ENCODE peak calls at places on chromosomes 13 and 19, in five cellular contexts. J is IMR-90, I is mammary epithelial cell, D is breast epithelium, L is fibroblast of lung. A is an unnamed sample.

GRCh38 chr19:38264486-38265212 is at the start of gene SPINT2:
- DNase-seq in J (no peak), I (no peak), D (peak; percentile 95), L (no peak), A (no peak)

GRCh38 chr13:26985285-26985878 is 186.2 kb downstream of the USP12 start:
- DNase-seq in J (peak; percentile 80), I (peak; percentile 62), D (peak; percentile 60), L (peak; percentile 64), A (no peak)

GRCh38 chr19:48364564-48365363 is 597 bp downstream of the SYNGR4 start:
- DNase-seq in J (no peak), I (no peak), D (no peak), L (no peak), A (no peak)

GRCh38 chr13:73702419-73703071 is 431.7 kb downstream of the KLF12 start:
- DNase-seq in J (no peak), I (peak; percentile 64), D (no peak), L (peak; percentile 20), A (no peak)

GRCh38 chr13:73341748-73342147 is 282.9 kb downstream of the KLF5 start:
- DNase-seq in J (peak; percentile 44), I (no peak), D (no peak), L (peak; percentile 85), A (no peak)

GRCh38 chr19:19537321-19538048 is 580 bp upstream of the CILP2 start:
- DNase-seq in J (no peak), I (no peak), D (no peak), L (peak; percentile 35), A (no peak)

GRCh38 chr19:29299416-29300380 is 86.7 kb upstream of the UQCRFS1 start:
- DNase-seq in J (no peak), I (no peak), D (no peak), L (no peak), A (no peak)

GRCh38 chr19:29671393-29672076 is 6.3 kb downstream of the PLEKHF1 start:
- DNase-seq in J (no peak), I (peak; percentile 82), D (peak; percentile 74), L (peak; percentile 64), A (no peak)

GRCh38 chr19:38655148-38655824 is 7.8 kb downstream of the ACTN4 start:
- DNase-seq in J (peak; percentile 54), I (peak; percentile 74), D (no peak), L (peak; percentile 66), A (no peak)

GRCh38 chr13:38713046-38713445 is 26.2 kb downstream of the FREM2 start:
- DNase-seq in J (no peak), I (no peak), D (no peak), L (no peak), A (no peak)

GRCh38 chr19:35845215-35846037 is 6.9 kb downstream of the NPHS1 start:
- DNase-seq in J (no peak), I (no peak), D (no peak), L (no peak), A (no peak)

GRCh38 chr19:2461751-2462634 is 5.2 kb upstream of the LMNB2 start:
- DNase-seq in J (peak; percentile 56), I (peak; percentile 59), D (no peak), L (peak; percentile 66), A (no peak)

GRCh38 chr13:27211771-27212364 is 39.5 kb upstream of the RPL21 start:
- DNase-seq in J (peak; percentile 86), I (peak; percentile 58), D (no peak), L (peak; percentile 82), A (no peak)

GRCh38 chr19:50416034-50416814 is 2.5 kb upstream of the SPIB start:
- DNase-seq in J (no peak), I (no peak), D (no peak), L (no peak), A (no peak)

GRCh38 chr19:4555657-4556561 is 3.6 kb downstream of the SEMA6B start:
- DNase-seq in J (no peak), I (no peak), D (no peak), L (no peak), A (no peak)

GRCh38 chr13:28751210-28751935 is 32.6 kb upstream of the SLC46A3 start:
- DNase-seq in J (no peak), I (no peak), D (no peak), L (no peak), A (no peak)

GRCh38 chr13:31818236-31818635 is 78.9 kb downstream of the RXFP2 start:
- DNase-seq in J (no peak), I (peak; percentile 18), D (no peak), L (peak; percentile 12), A (no peak)

GRCh38 chr13:27038323-27038722 is 133.3 kb downstream of the USP12 start:
- DNase-seq in J (peak; percentile 74), I (peak; percentile 60), D (no peak), L (peak; percentile 93), A (no peak)

GRCh38 chr13:46132109-46132508 is 27.3 kb upstream of the CPB2 start:
- DNase-seq in J (no peak), I (no peak), D (no peak), L (no peak), A (no peak)

DNA sequence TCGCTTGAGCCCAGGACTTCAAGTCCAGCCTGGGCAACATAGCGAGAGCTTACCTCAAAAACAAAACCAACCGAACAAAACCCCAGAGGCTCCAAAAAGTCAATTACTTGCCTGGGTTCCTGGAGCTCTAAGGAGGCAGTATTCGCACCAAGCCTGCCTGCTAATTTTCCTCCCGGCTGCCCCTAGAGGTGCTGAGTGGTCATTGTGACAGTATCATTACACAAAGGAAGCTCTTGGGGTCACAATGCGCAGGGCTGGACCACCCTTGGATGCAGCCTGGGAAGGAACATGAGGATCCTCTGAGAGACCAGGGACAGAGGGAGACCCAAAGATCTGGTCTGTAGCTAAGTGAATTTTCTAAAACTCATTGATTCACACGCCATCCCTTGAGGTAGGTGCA is 8.5 kb upstream of the PEX11G start:
- DNase-seq in J (no peak), I (no peak), D (no peak), L (no peak), A (no peak)
- H3K27ac ChIP-seq in J (no peak overlapping the region), I (no peak overlapping the region), D (no peak overlapping the region), L (no peak overlapping the region), A (no peak overlapping the region)

GRCh38 chr13:44184740-44185139 is 188.9 kb upstream of the SERP2 start:
- DNase-seq in J (no peak), I (no peak), D (no peak), L (no peak), A (no peak)

GRCh38 chr13:44191103-44191502 is 182.5 kb upstream of the SERP2 start:
- DNase-seq in J (no peak), I (no peak), D (no peak), L (no peak), A (no peak)

GRCh38 chr13:44191504-44192171 is 182.0 kb upstream of the SERP2 start:
- DNase-seq in J (peak; percentile 70), I (peak; percentile 70), D (no peak), L (peak; percentile 67), A (no peak)

GRCh38 chr13:44189085-44189484 is 184.5 kb upstream of the SERP2 start:
- DNase-seq in J (no peak), I (no peak), D (no peak), L (no peak), A (no peak)

GRCh38 chr13:44188257-44188656 is 185.4 kb upstream of the SERP2 start:
- DNase-seq in J (peak; percentile 75), I (peak; percentile 94), D (no peak), L (peak; percentile 74), A (no peak)
- H3K27ac ChIP-seq in J (no peak overlapping the region), I (peak overlapping the region; percentile 76), D (no peak overlapping the region), L (no peak overlapping the region), A (no peak overlapping the region)

GRCh38 chr19:8461891-8462290 is 17.1 kb downstream of the HNRNPM start:
- DNase-seq in J (no peak), I (no peak), D (no peak), L (no peak), A (no peak)

GRCh38 chr19:8461376-8461775 is 16.6 kb downstream of the HNRNPM start:
- DNase-seq in J (no peak), I (no peak), D (no peak), L (no peak), A (no peak)

GRCh38 chr19:8460516-8461298 is 15.9 kb downstream of the HNRNPM start:
- DNase-seq in J (no peak), I (no peak), D (no peak), L (no peak), A (no peak)

GRCh38 chr19:8462601-8463000 is 17.8 kb downstream of the HNRNPM start:
- DNase-seq in J (no peak), I (no peak), D (no peak), L (peak; percentile 20), A (no peak)

GRCh38 chr19:8463343-8463742 is 18.6 kb downstream of the HNRNPM start:
- DNase-seq in J (no peak), I (no peak), D (no peak), L (no peak), A (no peak)
- H3K27ac ChIP-seq in J (no peak overlapping the region), I (no peak overlapping the region), D (no peak overlapping the region), L (no peak overlapping the region), A (no peak overlapping the region)

GRCh38 chr13:77574076-77574475 is 38.6 kb downstream of the SCEL start:
- DNase-seq in J (no peak), I (no peak), D (no peak), L (no peak), A (no peak)

GRCh38 chr13:77571956-77572355 is 36.5 kb downstream of the SCEL start:
- DNase-seq in J (no peak), I (no peak), D (no peak), L (no peak), A (no peak)
- H3K27ac ChIP-seq in J (no peak overlapping the region), I (no peak overlapping the region), D (no peak overlapping the region), L (no peak overlapping the region), A (no peak overlapping the region)

DNA sequence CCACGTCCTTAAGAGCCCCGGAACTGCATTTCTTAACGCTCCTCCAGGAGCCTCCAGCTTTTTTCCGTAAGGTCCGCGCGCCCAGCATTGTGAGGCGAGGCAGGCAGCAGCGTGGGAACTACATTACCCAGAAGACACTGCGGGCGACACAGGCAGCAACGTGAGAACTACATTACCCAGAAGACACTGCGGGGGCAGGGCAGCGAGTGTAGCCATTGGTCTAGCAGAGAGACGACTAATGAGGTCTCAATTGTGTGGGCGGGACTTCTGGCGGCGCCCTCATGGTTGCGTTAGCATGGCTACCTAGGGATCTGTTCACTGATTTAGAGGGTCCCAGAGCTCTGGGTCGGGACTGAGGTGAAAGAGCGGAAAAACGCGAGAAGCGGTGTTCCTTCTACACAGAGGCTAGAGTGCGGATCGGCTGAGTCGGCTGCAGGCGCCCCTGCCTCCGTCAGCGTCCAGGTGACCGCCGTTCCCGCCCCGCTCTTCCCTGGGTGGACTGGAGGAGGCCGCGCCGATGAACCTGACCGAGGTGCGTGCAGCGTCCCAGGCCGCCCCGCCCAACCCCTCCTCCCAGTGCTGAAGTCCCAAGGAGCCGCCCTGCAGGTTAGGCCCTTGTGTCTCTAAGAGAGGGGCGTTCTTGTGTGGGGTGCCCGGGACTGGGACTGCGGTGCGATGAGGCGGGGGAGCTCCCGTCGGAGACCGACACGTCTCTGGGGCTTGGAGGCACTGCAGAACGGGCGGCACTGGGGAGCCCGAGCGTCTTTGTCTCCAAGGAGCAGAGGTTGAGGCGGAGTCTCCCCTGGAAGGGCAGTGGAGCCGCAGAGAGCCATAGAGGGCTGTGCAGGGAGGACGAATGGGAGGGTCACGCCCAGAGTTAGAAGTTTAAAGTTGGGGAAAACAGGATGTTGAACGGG is at the start of gene ZNF749:
- DNase-seq in J (peak; percentile 97), I (peak; percentile 97), D (peak; percentile 97), L (peak; percentile 96), A (peak; percentile 99)
- H3K27ac ChIP-seq in J (peak within 1 kb of the TSS; percentile 62), I (peak within 1 kb of the TSS; percentile 75), D (peak within 1 kb of the TSS; percentile 75), L (peak within 1 kb of the TSS; percentile 60), A (no peak within 1 kb of the TSS)

GRCh38 chr19:46211201-46211881 is 18.2 kb upstream of the IGFL1 start:
- DNase-seq in J (no peak), I (peak; percentile 89), D (peak; percentile 72), L (peak; percentile 32), A (no peak)
- H3K27ac ChIP-seq in J (no peak overlapping the region), I (peak overlapping the region; percentile 58), D (peak overlapping the region; percentile 88), L (no peak overlapping the region), A (no peak overlapping the region)

GRCh38 chr19:1355974-1356865 is 27.5 kb upstream of the NDUFS7 start:
- DNase-seq in J (peak; percentile 30), I (no peak), D (no peak), L (peak; percentile 54), A (no peak)
- H3K27ac ChIP-seq in J (peak overlapping the region; percentile 73), I (no peak overlapping the region), D (peak overlapping the region; percentile 83), L (peak overlapping the region; percentile 5), A (peak overlapping the region; percentile 90)